ENCODE peak calls at places on chromosomes 12 and 14, in six cellular contexts. A, W, P, T, D and B are unnamed samples.

GRCh38 chr12:123832052-123832451 is 70.0 kb downstream of the DNAH10 start:
- DNase-seq in A (no peak), W (no peak), P (no peak), T (no peak), D (no peak), B (no peak)

GRCh38 chr12:124774054-124774461 is 89.6 kb downstream of the SCARB1 start:
- DNase-seq in A (no peak), W (no peak), P (no peak), T (no peak), D (no peak), B (no peak)

GRCh38 chr14:74574706-74575105 is 37.3 kb downstream of the LTBP2 start:
- DNase-seq in A (no peak), W (no peak), P (no peak), T (no peak), D (no peak), B (no peak)

GRCh38 chr14:30553311-30553989 is 5.5 kb upstream of the G2E3 start:
- DNase-seq in A (no peak), W (no peak), P (no peak), T (no peak), D (no peak), B (no peak)

GRCh38 chr14:92560106-92560865 is 46.7 kb downstream of the RIN3 start:
- DNase-seq in A (peak; percentile 60), W (no peak), P (peak; percentile 11), T (no peak), D (no peak), B (no peak)

GRCh38 chr14:53509227-53509822 is 356.2 kb upstream of the DDHD1 start:
- DNase-seq in A (no peak), W (no peak), P (no peak), T (peak; percentile 14), D (peak; percentile 64), B (no peak)

GRCh38 chr12:40105515-40106201 is at the start of gene SLC2A13:
- DNase-seq in A (peak; percentile 70), W (peak; percentile 97), P (peak; percentile 73), T (peak; percentile 72), D (peak; percentile 81), B (peak; percentile 59)

GRCh38 chr12:67772276-67773169 is 124.0 kb downstream of the DYRK2 start:
- DNase-seq in A (no peak), W (peak; percentile 65), P (no peak), T (no peak), D (no peak), B (no peak)

GRCh38 chr12:56987011-56987410 is 19.3 kb downstream of the ZBTB39 start:
- DNase-seq in A (no peak), W (no peak), P (no peak), T (no peak), D (no peak), B (no peak)

GRCh38 chr14:24231263-24232120 is 675 bp downstream of the NEDD8 start:
- DNase-seq in A (no peak), W (peak; percentile 57), P (no peak), T (no peak), D (no peak), B (no peak)

GRCh38 chr14:75501080-75501479 is 21.2 kb upstream of the BATF start:
- DNase-seq in A (no peak), W (no peak), P (no peak), T (no peak), D (no peak), B (no peak)

GRCh38 chr12:103326190-103326589 is 169.6 kb downstream of the C12orf42 start:
- DNase-seq in A (no peak), W (peak; percentile 27), P (no peak), T (no peak), D (no peak), B (no peak)

GRCh38 chr12:51171884-51172514 is 936 bp downstream of the TFCP2 start:
- DNase-seq in A (no peak), W (no peak), P (no peak), T (no peak), D (no peak), B (no peak)

GRCh38 chr14:24938593-24938992 is 111.4 kb downstream of the STXBP6 start:
- DNase-seq in A (no peak), W (no peak), P (no peak), T (no peak), D (no peak), B (no peak)